ENCODE peak calls at places on chromosomes 11 and 22, in six cellular contexts. D, F, P, H, U and W are unnamed samples.

GRCh38 chr11:111393096-111393495 is 14.0 kb upstream of the POU2AF1 start:
- DNase-seq in F (no peak), U (no peak), H (no peak), P (no peak), D (no peak), W (no peak)

GRCh38 chr11:129280027-129280811 is 88.1 kb upstream of the ARHGAP32 start:
- DNase-seq in D (no peak), F (peak), U (peak), H (no peak), P (no peak), W (no peak)

GRCh38 chr22:36300396-36301212 is 47.7 kb downstream of the APOL1 start:
- DNase-seq in D (no peak), F (no peak), P (no peak), U (no peak), H (no peak), W (no peak)

GRCh38 chr22:19513823-19514222 is 10.4 kb downstream of the CLDN5 start:
- DNase-seq in P (no peak), F (no peak), D (no peak), H (no peak), U (no peak), W (no peak)

GRCh38 chr11:133530501-133530835 is 1.8 kb downstream of the OPCML start:
- DNase-seq in F (no peak), D (no peak), U (no peak), H (no peak), P (no peak), W (no peak)

GRCh38 chr11:76074178-76075112 is 131.9 kb downstream of the WNT11 start:
- DNase-seq in P (no peak), F (no peak), D (no peak), U (no peak), H (no peak), W (no peak)

GRCh38 chr11:30174265-30175022 is 56.4 kb upstream of the FSHB start:
- DNase-seq in D (no peak), U (no peak), H (no peak), F (no peak), P (no peak), W (no peak)

GRCh38 chr22:23233746-23234408 is 53.6 kb downstream of the BCR start:
- DNase-seq in F (no peak), U (peak), H (no peak), D (no peak), P (no peak), W (no peak)

GRCh38 chr22:44070029-44070428 is 45.9 kb downstream of the PARVB start:
- DNase-seq in D (no peak), F (no peak), H (no peak), P (no peak), U (no peak), W (no peak)

GRCh38 chr11:37544491-37544890 is 946.5 kb upstream of the RAG2 start:
- DNase-seq in H (no peak), D (no peak), U (no peak), F (no peak), P (no peak), W (no peak)

GRCh38 chr22:42906605-42907338 is 49.7 kb upstream of the ARFGAP3 start:
- DNase-seq in U (no peak), F (no peak), D (no peak), H (no peak), P (no peak), W (no peak)

GRCh38 chr11:102810943-102811528 is 13.1 kb upstream of the MMP1 start:
- DNase-seq in P (no peak), F (no peak), U (peak), H (no peak), D (no peak), W (no peak)

GRCh38 chr11:72570893-72571741 is 103.1 kb downstream of the PDE2A start:
- DNase-seq in P (no peak), H (no peak), U (no peak), D (no peak), F (no peak), W (no peak)

GRCh38 chr22:40826984-40827741 is 8.0 kb upstream of the SLC25A17 start:
- DNase-seq in F (no peak), D (no peak), U (no peak), P (no peak), H (no peak), W (no peak)

GRCh38 chr11:65394125-65394536 is 7.7 kb downstream of the FRMD8 start:
- DNase-seq in U (no peak), H (no peak), D (no peak), F (no peak), P (no peak), W (no peak)

GRCh38 chr11:123180574-123180973 is 14.5 kb downstream of the CLMP start:
- DNase-seq in H (no peak), P (no peak), F (no peak), D (no peak), U (no peak), W (no peak)

GRCh38 chr11:106327134-106327533 is 249.7 kb downstream of the AASDHPPT start:
- DNase-seq in F (no peak), D (no peak), H (no peak), U (no peak), P (no peak), W (no peak)

GRCh38 chr22:29202231-29203192 is 3.2 kb upstream of the EMID1 start:
- DNase-seq in P (no peak), F (peak), H (no peak), D (no peak), U (peak), W (peak)

GRCh38 chr22:49333206-49333605 is 494.5 kb downstream of the BRD1 start:
- DNase-seq in F (no peak), H (no peak), P (no peak), U (no peak), D (no peak), W (no peak)

GRCh38 chr22:22667966-22668880 is 23.8 kb downstream of the GGTLC2 start:
- DNase-seq in P (no peak), D (no peak), H (no peak), F (no peak), U (no peak), W (no peak)

GRCh38 chr11:112219476-112220232 is 6.6 kb upstream of the PTS start:
- DNase-seq in F (peak), H (peak), P (peak), U (peak), D (no peak), W (peak)

GRCh38 chr11:113991170-113991569 is 16.3 kb downstream of the HTR3A start:
- DNase-seq in U (no peak), D (no peak), F (no peak), H (no peak), P (no peak), W (no peak)

GRCh38 chr22:18076060-18076497 is 1.7 kb upstream of the PEX26 start:
- DNase-seq in P (peak), U (peak), D (no peak), F (peak), H (peak), W (no peak)

GRCh38 chr11:46256540-46257001 is 20.9 kb upstream of the CREB3L1 start:
- DNase-seq in F (no peak), P (no peak), H (no peak), U (no peak), D (no peak), W (no peak)

GRCh38 chr11:77064648-77065217 is 2.0 kb upstream of the CAPN5 start:
- DNase-seq in P (no peak), D (no peak), H (no peak), F (no peak), U (no peak), W (no peak)

GRCh38 chr11:66002648-66003225 is 434 bp downstream of the BANF1 start:
- DNase-seq in U (no peak), D (no peak), F (peak), P (no peak), H (no peak), W (no peak)

GRCh38 chr11:133930767-133931448 is 25.9 kb downstream of the IGSF9B start:
- DNase-seq in F (no peak), U (no peak), D (no peak), H (no peak), P (no peak), W (no peak)

GRCh38 chr22:43726964-43727543 is 85.1 kb downstream of the EFCAB6 start:
- DNase-seq in H (no peak), U (no peak), F (no peak), D (no peak), P (no peak), W (no peak)

GRCh38 chr22:20151276-20151588 is 377 bp upstream of the CCDC188 start:
- DNase-seq in D (no peak), P (no peak), U (no peak), F (no peak), H (no peak), W (no peak)

DNA sequence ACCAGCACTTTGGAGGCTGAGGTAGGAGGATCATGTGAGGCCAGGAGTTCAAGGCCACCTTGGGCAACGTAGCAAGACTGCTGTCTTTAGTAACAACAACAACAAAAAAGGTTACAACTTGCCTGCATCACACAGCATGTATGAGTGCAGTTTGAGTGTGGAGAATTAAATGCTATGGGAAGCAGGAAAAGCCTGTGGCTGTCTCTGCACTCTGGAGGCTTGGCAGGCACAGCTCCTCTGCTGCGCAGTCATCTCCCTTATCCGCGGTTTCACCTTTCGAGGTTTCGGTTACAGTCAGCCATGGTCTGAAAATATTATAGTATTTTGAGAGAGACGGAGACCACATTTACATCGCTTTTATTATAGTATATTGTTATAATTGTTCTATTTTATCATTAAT is 2.9 kb downstream of the MICAL2 start:
- DNase-seq in H (no peak), F (no peak), D (no peak), P (no peak), U (no peak), W (no peak)
- TF ChIP-seq POLR2AphosphoS5 in H (no peak), F (no peak), D (no peak), P (no peak), U (no peak), W (no peak)

DNA sequence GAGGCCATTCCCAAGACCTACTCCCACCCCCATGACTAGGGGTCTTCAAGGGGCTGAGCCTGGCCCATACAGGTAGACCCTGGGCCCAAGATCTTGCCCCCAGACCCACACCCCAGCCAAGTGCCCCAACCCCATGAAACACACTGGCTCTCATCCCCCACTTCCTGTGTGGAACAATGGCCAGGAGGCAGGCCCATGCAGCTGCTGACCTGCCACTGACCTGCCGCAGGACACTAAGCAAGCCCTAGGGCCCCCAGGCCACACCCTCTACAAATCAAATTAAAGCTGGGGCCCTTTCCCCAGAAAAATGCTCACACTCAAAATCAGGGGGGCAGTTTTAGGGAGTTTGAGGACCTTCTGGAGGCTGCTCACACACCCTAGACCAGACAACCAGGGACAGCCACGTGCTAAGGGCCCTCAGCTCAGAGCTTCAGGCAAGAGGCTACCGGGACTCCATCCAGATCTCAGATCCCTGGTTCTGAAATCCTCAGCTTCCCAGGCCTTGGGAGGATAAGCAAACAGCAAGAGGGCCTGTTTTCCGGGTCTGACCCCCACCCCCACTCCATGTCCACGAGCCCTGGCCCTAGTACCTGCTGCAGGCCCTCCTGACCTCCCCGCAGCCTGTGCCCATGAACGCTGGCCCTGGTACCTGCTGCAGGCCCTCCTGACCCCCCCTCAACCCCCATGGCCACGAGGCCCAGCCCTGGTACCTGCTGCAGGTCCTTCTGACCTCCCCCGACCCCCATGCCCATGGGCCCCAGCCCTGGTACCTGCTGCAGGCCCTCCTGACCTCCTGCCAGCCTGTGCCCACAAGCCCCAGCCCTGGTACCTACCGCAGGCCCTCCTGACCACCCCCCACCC is 10.0 kb downstream of the CARD10 start:
- DNase-seq in P (no peak), U (peak), F (no peak), H (no peak), D (no peak), W (no peak)
- TF ChIP-seq POLR2AphosphoS5 in P (no peak), U (no peak), F (no peak), H (no peak), D (no peak), W (no peak)

DNA sequence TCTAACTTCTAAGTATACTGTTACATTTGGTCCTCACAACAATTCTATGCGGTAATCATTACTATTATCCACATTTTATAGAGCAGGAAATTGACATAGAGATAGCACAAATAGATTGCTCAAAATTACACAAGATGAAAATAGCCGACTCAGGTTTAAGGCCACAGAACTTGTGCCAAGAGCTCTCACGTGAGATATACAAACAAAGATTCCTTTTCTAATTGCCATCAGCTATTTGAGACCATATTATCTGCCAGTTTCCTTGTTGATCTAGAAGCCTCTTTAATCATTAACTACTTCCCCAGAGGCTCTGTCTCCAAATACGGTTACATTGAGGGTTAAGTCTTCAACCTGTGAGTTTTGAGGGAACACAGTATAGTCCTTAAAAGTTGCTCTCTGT is 61.0 kb upstream of the GLYATL1B start:
- DNase-seq in P (no peak), H (no peak), F (peak), D (no peak), U (no peak), W (no peak)
- TF ChIP-seq POLR2AphosphoS5 in P (no peak), H (no peak), F (peak), D (no peak), U (no peak), W (no peak)

DNA sequence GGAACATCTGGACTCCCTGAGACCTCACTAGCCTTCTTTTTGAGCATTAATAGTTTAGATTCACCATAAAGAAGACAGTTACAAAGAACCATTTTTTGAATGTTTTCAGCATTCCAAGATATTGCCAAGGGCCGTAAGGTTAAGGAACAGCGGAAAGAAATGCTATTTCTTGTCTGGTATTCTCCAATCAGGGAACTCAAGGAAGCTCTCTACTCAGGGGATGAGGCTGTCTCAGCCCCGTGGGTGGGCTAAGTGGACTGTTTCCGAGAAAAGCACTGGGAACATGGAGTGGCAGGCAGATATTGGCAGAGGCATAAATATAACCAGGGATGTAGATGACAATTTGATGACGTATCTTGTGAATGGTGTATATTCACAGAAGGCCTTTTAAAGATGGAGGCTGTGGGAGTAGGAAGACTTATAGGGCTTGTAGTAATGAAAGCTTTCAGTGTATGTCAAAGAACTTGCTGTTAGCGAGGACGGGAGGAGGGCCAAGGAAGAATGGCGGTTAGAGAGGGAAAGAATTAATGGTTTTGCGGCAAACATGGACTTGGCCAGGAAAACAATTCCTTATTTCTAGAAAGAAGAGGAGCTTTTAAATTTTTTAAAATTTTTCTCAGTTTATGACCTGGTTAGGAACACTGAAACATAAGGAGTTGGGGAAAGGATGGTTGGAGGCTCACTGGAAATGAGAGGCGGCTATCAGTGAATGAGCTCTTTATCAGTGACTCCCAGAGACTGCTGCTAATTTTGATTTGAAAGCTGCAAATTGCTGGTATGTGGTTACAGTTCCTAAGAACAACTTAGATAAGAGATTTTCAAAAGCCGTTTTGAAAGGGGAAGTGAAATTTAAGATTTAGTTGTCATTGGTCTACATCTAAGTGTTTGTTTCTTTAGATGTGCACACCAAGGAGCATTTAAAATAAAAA is 64.6 kb downstream of the ST3GAL4 start:
- DNase-seq in P (no peak), F (no peak), D (no peak), H (no peak), U (no peak), W (no peak)
- TF ChIP-seq POLR2AphosphoS5 in P (no peak), F (no peak), D (no peak), H (no peak), U (no peak), W (no peak)

GRCh38 chr11:125674210-125674609 is 6.4 kb downstream of the ACRV1 start:
- DNase-seq in P (no peak), U (no peak), D (no peak), H (no peak), F (no peak), W (no peak)
- TF ChIP-seq POLR2AphosphoS5 in P (no peak), U (no peak), D (no peak), H (no peak), F (no peak), W (no peak)